ENCODE peak calls at places on chromosomes 11 and 22, in five cellular contexts. E is HepG2, K is GM12878, R is IMR-90, J is K562. C is an unnamed sample.

GRCh38 chr22:43154887-43155536 is 3.7 kb downstream of the TSPO start:
- DNase-seq in E (no peak), K (no peak), R (no peak), J (no peak), C (no peak)

GRCh38 chr11:1573847-1574255 is 1.8 kb upstream of the DUSP8 start:
- DNase-seq in E (no peak), K (no peak), R (no peak), J (no peak), C (peak)

GRCh38 chr22:48757581-48757980 is 1070.1 kb downstream of the BRD1 start:
- DNase-seq in E (no peak), K (no peak), R (no peak), J (no peak), C (no peak)

GRCh38 chr11:358129-358805 is 11.0 kb upstream of the B4GALNT4 start:
- DNase-seq in E (no peak), K (no peak), R (no peak), J (no peak), C (no peak)

GRCh38 chr11:93192163-93192562 is 5.6 kb downstream of the SLC36A4 start:
- DNase-seq in E (no peak), K (no peak), R (no peak), J (peak), C (no peak)

GRCh38 chr11:12100886-12101285 is 9.5 kb upstream of the MICAL2 start:
- DNase-seq in E (no peak), K (no peak), R (no peak), J (no peak), C (no peak)

GRCh38 chr22:27984001-27984695 is 65.1 kb upstream of the PITPNB start:
- DNase-seq in E (no peak), K (no peak), R (no peak), J (no peak), C (no peak)

GRCh38 chr11:79406376-79406775 is 34.5 kb downstream of the TENM4 start:
- DNase-seq in E (no peak), K (peak), R (no peak), J (no peak), C (no peak)

GRCh38 chr11:117868815-117869642 is 7.4 kb downstream of the FXYD6 start:
- DNase-seq in E (no peak), K (no peak), R (no peak), J (no peak), C (no peak)

GRCh38 chr22:36048911-36049677 is 20.5 kb upstream of the RBFOX2 start:
- DNase-seq in E (no peak), K (no peak), R (peak), J (peak), C (no peak)

GRCh38 chr11:123494195-123495050 is 64.4 kb downstream of the GRAMD1B start:
- DNase-seq in E (no peak), K (no peak), R (peak), J (no peak), C (no peak)

GRCh38 chr22:41596776-41597634 is 7.4 kb upstream of the PMM1 start:
- DNase-seq in E (peak), K (no peak), R (peak), J (peak), C (peak)

GRCh38 chr11:114886644-114887259 is 208.4 kb downstream of the NXPE2 start:
- DNase-seq in E (no peak), K (no peak), R (no peak), J (no peak), C (no peak)

GRCh38 chr11:78140392-78141077 is 1.1 kb upstream of the ALG8 start:
- DNase-seq in E (no peak), K (no peak), R (no peak), J (peak), C (no peak)

GRCh38 chr11:27420722-27421572 is 51.6 kb downstream of the LGR4 start:
- DNase-seq in E (no peak), K (no peak), R (no peak), J (peak), C (no peak)

GRCh38 chr22:45516923-45517675 is 14.4 kb downstream of the FBLN1 start:
- DNase-seq in E (no peak), K (no peak), R (peak), J (no peak), C (no peak)

GRCh38 chr11:100855466-100856067 is 168.5 kb downstream of the ARHGAP42 start:
- DNase-seq in E (peak), K (no peak), R (peak), J (peak), C (peak)

GRCh38 chr22:42805016-42805997 is 51.8 kb downstream of the ARFGAP3 start:
- DNase-seq in E (peak), K (no peak), R (no peak), J (no peak), C (no peak)

GRCh38 chr11:66919938-66920337 is 38.2 kb downstream of the PC start:
- DNase-seq in E (no peak), K (no peak), R (no peak), J (no peak), C (no peak)

GRCh38 chr11:65615950-65616574 is 486 bp downstream of the PCNX3 start:
- DNase-seq in E (peak), K (no peak), R (no peak), J (peak), C (peak)

GRCh38 chr11:15346907-15347306 is 232.2 kb downstream of the INSC start:
- DNase-seq in E (no peak), K (no peak), R (no peak), J (no peak), C (no peak)

GRCh38 chr11:123543796-123544195 is 110.6 kb downstream of the SCN3B start:
- DNase-seq in E (no peak), K (no peak), R (peak), J (no peak), C (no peak)

GRCh38 chr11:9015677-9016076 is 11.9 kb upstream of the NRIP3 start:
- DNase-seq in E (peak), K (peak), R (peak), J (peak), C (peak)

GRCh38 chr22:35517769-35518530 is 22.7 kb upstream of the RASD2 start:
- DNase-seq in E (no peak), K (no peak), R (no peak), J (no peak), C (no peak)

GRCh38 chr22:20275836-20276235 is 7.7 kb upstream of the RTN4R start:
- DNase-seq in E (no peak), K (no peak), R (no peak), J (no peak), C (no peak)

GRCh38 chr11:111417766-111418435 is 38.8 kb upstream of the POU2AF1 start:
- DNase-seq in E (no peak), K (peak), R (peak), J (no peak), C (no peak)

GRCh38 chr22:46830001-46830715 is 67.7 kb downstream of the TBC1D22A start:
- DNase-seq in E (no peak), K (no peak), R (peak), J (no peak), C (peak)

GRCh38 chr11:116580828-116581227 is 192.0 kb downstream of the BUD13 start:
- DNase-seq in E (no peak), K (no peak), R (no peak), J (no peak), C (no peak)

GRCh38 chr11:116579857-116580727 is 192.7 kb downstream of the BUD13 start:
- DNase-seq in E (peak), K (no peak), R (no peak), J (no peak), C (no peak)

GRCh38 chr11:116581349-116581748 is 191.4 kb downstream of the BUD13 start:
- DNase-seq in E (no peak), K (no peak), R (no peak), J (no peak), C (no peak)

GRCh38 chr11:116577273-116577672 is 195.5 kb downstream of the BUD13 start:
- DNase-seq in E (no peak), K (no peak), R (no peak), J (no peak), C (no peak)

GRCh38 chr11:116578971-116579687 is 193.7 kb downstream of the BUD13 start:
- DNase-seq in E (peak), K (no peak), R (no peak), J (no peak), C (no peak)
- TF ChIP-seq BHLHE40 in E (no peak), K (no peak), R (no peak), J (no peak), C (no peak)

DNA sequence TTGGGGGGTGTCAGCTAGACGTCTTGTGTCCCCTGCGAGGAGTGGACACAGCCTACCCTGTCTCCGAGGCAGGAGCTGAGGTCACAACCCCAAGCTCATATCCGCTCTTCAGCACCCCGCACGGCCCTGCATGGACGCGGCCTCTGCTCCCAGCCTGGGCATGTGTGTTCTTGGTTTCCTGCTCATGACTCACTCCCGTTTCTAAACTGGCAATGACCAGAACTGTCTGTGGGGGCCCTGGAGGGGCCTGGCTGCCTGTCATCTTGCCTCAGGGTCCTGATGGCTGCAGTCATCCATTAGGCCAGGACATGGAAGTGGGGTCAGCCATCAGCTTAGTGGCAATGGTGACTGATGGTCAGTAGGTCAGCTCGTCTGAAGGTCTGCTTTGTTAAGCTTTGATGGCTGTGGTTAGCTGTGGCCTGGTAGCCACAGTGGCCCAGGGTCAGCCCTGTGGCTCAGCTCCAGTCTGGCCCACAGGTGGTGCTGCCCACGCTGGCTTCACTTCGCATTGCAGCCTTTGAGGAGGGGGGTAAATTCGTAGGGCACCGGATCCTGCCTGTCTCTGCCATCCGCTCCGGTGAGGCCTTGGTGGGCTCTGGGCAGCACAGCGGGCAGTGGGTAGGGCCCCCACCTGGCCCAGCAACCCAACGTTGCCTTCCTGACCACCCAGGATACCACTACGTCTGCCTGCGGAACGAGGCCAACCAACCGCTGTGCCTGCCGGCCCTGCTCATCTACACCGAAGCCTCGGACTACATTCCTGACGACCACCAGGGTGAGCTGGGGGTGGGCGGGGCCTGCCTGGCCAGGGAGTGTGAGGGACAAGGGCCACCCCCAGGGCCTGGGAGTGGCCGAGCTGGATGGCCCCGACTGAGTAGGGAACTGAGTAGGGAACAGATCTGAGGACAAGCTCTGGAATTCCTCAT is 12.0 kb downstream of the PLCB3 start:
- DNase-seq in E (no peak), K (no peak), R (peak), J (no peak), C (no peak)
- H3K27ac ChIP-seq in E (no peak), K (no peak), R (no peak), J (no peak), C (no peak)

GRCh38 chr11:73152861-73153483 is 10.9 kb upstream of the FCHSD2 start:
- DNase-seq in E (no peak), K (peak), R (no peak), J (no peak), C (no peak)
- TF ChIP-seq BHLHE40 in E (no peak), K (peak), R (no peak), J (no peak), C (no peak)

GRCh38 chr22:37957232-37957631 is 3.7 kb downstream of the POLR2F start:
- DNase-seq in E (no peak), K (no peak), R (no peak), J (no peak), C (no peak)
- H3K27ac ChIP-seq in E (peak), K (no peak), R (no peak), J (no peak), C (no peak)

GRCh38 chr11:128632151-128632791 is 44.9 kb upstream of the ETS1 start:
- DNase-seq in E (peak), K (no peak), R (peak), J (no peak), C (no peak)
- TF ChIP-seq BHLHE40 in E (no peak), K (no peak), R (no peak), J (no peak), C (no peak)

GRCh38 chr11:6613496-6613895 is 1.5 kb upstream of the TAF10 start:
- DNase-seq in E (no peak), K (no peak), R (no peak), J (no peak), C (no peak)
- H3K27ac ChIP-seq in E (no peak), K (peak), R (no peak), J (no peak), C (no peak)

GRCh38 chr11:95150977-95151684 is 61.5 kb downstream of the ENDOD1 start:
- DNase-seq in E (peak), K (peak), R (peak), J (peak), C (peak)

GRCh38 chr11:95147364-95147905 is 57.8 kb downstream of the ENDOD1 start:
- DNase-seq in E (peak), K (no peak), R (peak), J (peak), C (peak)

GRCh38 chr11:95148938-95149337 is 59.3 kb downstream of the ENDOD1 start:
- DNase-seq in E (no peak), K (no peak), R (no peak), J (peak), C (no peak)

GRCh38 chr11:95148421-95148820 is 58.8 kb downstream of the ENDOD1 start:
- DNase-seq in E (no peak), K (no peak), R (no peak), J (no peak), C (no peak)

GRCh38 chr11:95149659-95150294 is 60.1 kb downstream of the ENDOD1 start:
- DNase-seq in E (peak), K (no peak), R (no peak), J (no peak), C (no peak)
- TF ChIP-seq BHLHE40 in E (no peak), K (no peak), R (no peak), J (no peak), C (no peak)

DNA sequence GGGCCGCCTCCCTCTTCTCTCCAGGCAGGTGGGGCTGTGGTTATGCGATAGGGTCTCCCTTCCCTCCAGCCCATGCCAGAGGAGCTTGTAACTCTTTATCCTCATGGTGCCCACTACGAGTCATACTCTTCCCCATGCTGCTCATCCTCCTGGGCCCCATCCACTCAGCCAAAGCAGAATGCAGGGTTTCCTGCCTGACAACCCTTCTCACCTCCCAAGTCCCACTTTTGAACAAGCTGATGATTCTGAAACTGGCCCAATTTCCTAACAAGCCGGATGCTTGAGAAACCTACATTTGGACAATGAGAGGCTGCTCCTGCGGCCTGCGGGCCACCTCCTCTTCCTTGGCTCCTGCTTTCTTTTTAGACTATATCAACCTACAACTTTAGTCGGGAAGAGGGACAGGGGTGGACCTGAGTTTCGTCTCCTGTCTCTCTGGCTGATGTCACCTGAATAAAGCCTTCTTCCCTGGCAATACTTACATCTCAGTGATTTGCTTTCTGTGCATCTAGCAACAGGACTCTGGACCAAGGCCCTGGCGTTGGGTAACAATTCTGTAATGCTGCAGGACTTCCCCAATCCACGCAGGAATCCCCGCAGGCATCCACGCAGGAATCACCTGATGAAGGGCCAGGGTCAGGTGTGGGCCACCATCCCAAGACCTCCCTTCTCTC is 1.5 kb upstream of the NDUFS8 start:
- DNase-seq in E (no peak), K (no peak), R (peak), J (no peak), C (no peak)
- H3K27ac ChIP-seq in E (peak), K (no peak), R (peak), J (no peak), C (peak)

GRCh38 chr11:34151166-34151565 is 45.7 kb downstream of the NAT10 start:
- DNase-seq in E (no peak), K (no peak), R (no peak), J (no peak), C (no peak)
- TF ChIP-seq BHLHE40 in E (no peak), K (no peak), R (no peak), J (no peak), C (no peak)

GRCh38 chr11:61688368-61689163 is 8.4 kb downstream of the DAGLA start:
- DNase-seq in E (no peak), K (no peak), R (no peak), J (no peak), C (no peak)
- H3K27ac ChIP-seq in E (no peak), K (no peak), R (no peak), J (no peak), C (peak)